ENCODE peak calls at places on chromosomes 6 and 20, in four cellular contexts. V is WTC11, B is A549, O is HepG2. D is an unnamed sample.

GRCh38 chr6:19380287-19380686 is 456.9 kb upstream of the ID4 start:
- DNase-seq in O (no peak), B (no peak), V (no peak), D (no peak)

GRCh38 chr20:11090751-11091150 is 417.0 kb upstream of the JAG1 start:
- DNase-seq in V (no peak), B (no peak), O (no peak), D (no peak)

GRCh38 chr6:195861-196360 is 96.4 kb upstream of the DUSP22 start:
- DNase-seq in V (no peak), O (no peak), B (no peak), D (no peak)

GRCh38 chr6:129233458-129234134 is 350.7 kb downstream of the LAMA2 start:
- DNase-seq in O (no peak), V (no peak), B (no peak), D (no peak)

GRCh38 chr6:83071023-83071422 is 3.6 kb downstream of the DOP1A start:
- DNase-seq in B (no peak), V (no peak), O (no peak), D (no peak)

GRCh38 chr6:105726902-105727655 is 324.2 kb upstream of the PREP start:
- DNase-seq in V (no peak), O (no peak), B (no peak), D (no peak)

GRCh38 chr6:165663283-165663735 is 268 bp upstream of the PDE10A start:
- DNase-seq in B (peak; percentile 38), O (no peak), V (peak; percentile 52), D (no peak)

GRCh38 chr6:11496152-11497060 is 41.1 kb upstream of the TMEM170B start:
- DNase-seq in O (peak; percentile 91), V (peak; percentile 58), B (peak; percentile 50), D (peak; percentile 79)

GRCh38 chr6:109008061-109008460 is 86.6 kb downstream of the SESN1 start:
- DNase-seq in O (no peak), B (no peak), V (no peak), D (no peak)

GRCh38 chr6:98924647-98925046 is 23.1 kb downstream of the FBXL4 start:
- DNase-seq in B (no peak), V (no peak), O (no peak), D (no peak)

GRCh38 chr20:20782747-20783146 is 70.3 kb upstream of the RALGAPA2 start:
- DNase-seq in V (no peak), O (no peak), B (no peak), D (no peak)

GRCh38 chr20:20781029-20781428 is 68.6 kb upstream of the RALGAPA2 start:
- DNase-seq in V (no peak), B (no peak), O (no peak), D (no peak)

GRCh38 chr20:20782221-20782620 is 69.8 kb upstream of the RALGAPA2 start:
- DNase-seq in V (no peak), B (no peak), O (no peak), D (no peak)

GRCh38 chr20:20785226-20785625 is 72.8 kb upstream of the RALGAPA2 start:
- DNase-seq in V (no peak), B (no peak), O (no peak), D (no peak)

GRCh38 chr20:20780127-20780822 is 67.8 kb upstream of the RALGAPA2 start:
- DNase-seq in B (no peak), V (no peak), O (peak; percentile 21), D (no peak)
- TF ChIP-seq HMGXB4 in B (no peak), V (no peak), O (no peak), D (no peak)

DNA sequence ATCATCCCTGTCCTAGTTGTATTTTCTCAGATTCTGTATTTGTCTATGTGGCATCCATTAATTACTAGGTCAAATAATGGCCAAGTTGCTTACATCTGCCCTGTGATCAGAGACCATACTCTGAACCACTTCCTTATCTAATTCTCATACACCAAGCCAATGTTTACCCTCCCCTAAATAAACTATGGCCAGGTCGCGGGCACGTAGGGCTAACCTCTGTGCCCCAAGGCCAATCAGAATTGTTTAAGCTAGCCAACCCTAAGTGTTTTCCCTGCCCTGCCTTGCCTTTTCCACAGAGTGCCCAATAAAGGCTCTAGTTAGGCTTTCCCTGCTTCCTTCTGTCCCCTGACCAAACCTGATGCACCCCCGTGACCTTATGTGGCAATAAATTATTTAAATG is 2.8 kb upstream of the CALHM4 start:
- DNase-seq in O (peak; percentile 72), B (no peak), V (no peak), D (no peak)
- TF ChIP-seq HMGXB4 in O (no peak), B (no peak), V (no peak), D (no peak)

DNA sequence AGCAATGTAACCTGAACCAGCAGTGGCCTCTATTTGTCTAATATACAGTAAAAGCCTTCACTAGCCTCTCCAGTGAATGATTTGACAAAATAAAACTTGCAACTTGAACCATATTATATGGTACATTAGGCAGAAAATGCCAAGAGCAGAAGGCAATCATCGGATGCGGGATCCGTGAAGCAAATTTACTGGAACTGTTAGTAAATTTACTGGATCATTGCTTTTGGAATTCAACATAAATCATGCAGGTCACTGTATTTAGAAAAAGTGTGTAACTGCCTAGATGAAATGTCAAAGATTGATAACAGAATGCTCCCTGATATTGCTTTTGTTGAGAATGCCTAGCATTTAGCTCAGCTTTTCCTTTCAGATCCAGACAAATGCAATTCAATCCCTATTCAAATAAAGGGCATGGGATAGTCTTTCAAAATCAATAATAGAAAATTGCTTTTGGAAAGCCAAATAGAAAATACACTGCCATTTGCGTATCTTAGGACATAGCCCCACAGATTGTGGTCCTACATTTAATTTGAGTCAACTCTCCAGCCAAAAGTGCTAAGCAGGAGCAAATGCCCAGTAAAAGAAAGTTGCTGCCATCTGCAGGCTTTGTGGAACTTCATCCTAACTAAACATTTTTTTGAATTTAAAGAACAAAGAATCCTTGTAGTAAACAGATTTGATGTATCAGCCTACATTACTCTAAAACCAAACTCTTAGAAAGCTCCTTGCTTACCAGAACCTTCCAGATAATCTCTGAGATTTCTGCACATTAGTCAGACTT is 109.5 kb upstream of the HSF2 start:
- DNase-seq in V (peak; percentile 15), O (peak; percentile 13), B (no peak), D (no peak)
- TF ChIP-seq HMGXB4 in V (no peak), O (no peak), B (no peak), D (no peak)

GRCh38 chr6:71199796-71200195 is 88.8 kb upstream of the OGFRL1 start:
- DNase-seq in B (no peak), V (no peak), O (no peak), D (no peak)

GRCh38 chr6:71197267-71197666 is 91.3 kb upstream of the OGFRL1 start:
- DNase-seq in V (no peak), B (no peak), O (no peak), D (no peak)

GRCh38 chr6:71198908-71199307 is 89.7 kb upstream of the OGFRL1 start:
- DNase-seq in B (no peak), V (no peak), O (no peak), D (no peak)

GRCh38 chr6:71194730-71195129 is 93.9 kb upstream of the OGFRL1 start:
- DNase-seq in V (no peak), O (no peak), B (peak; percentile 5), D (no peak)

GRCh38 chr6:71197770-71198169 is 90.8 kb upstream of the OGFRL1 start:
- DNase-seq in B (no peak), O (no peak), V (no peak), D (no peak)
- TF ChIP-seq HMGXB4 in B (no peak), O (no peak), V (no peak), D (no peak)

GRCh38 chr6:132813173-132813856 is 1.1 kb upstream of the RPS12 start:
- DNase-seq in O (peak; percentile 57), V (peak; percentile 33), B (no peak), D (peak; percentile 37)
- TF ChIP-seq HMGXB4 in O (no peak), V (no peak), B (no peak), D (no peak)

GRCh38 chr20:25507385-25508082 is 77.8 kb downstream of the NINL start:
- DNase-seq in O (peak; percentile 25), V (no peak), B (no peak), D (no peak)

GRCh38 chr20:25508083-25508770 is 77.1 kb downstream of the NINL start:
- DNase-seq in V (no peak), O (peak; percentile 100), B (peak; percentile 68), D (no peak)

GRCh38 chr20:25503946-25504345 is 81.4 kb downstream of the NINL start:
- DNase-seq in V (no peak), O (no peak), B (no peak), D (no peak)

GRCh38 chr20:25500880-25501351 is 84.4 kb downstream of the NINL start:
- DNase-seq in V (no peak), B (no peak), O (no peak), D (no peak)

GRCh38 chr20:25504366-25505135 is 80.8 kb downstream of the NINL start:
- DNase-seq in B (no peak), O (no peak), V (no peak), D (no peak)
- TF ChIP-seq HMGXB4 in B (no peak), O (no peak), V (no peak), D (no peak)